ENCODE peak calls at places on chromosome 15, in four cellular contexts. R is HepG2, O is H1, W is GM12878. M is an unnamed sample.

GRCh38 chr15:38130739-38131498 is 121.7 kb upstream of the SPRED1 start:
- DNase-seq in O (no peak), W (peak), R (no peak), M (peak)

GRCh38 chr15:79918278-79918677 is 21.5 kb upstream of the MTHFS start:
- DNase-seq in O (no peak), W (no peak), R (no peak), M (no peak)

GRCh38 chr15:100078511-100079220 is 263.1 kb downstream of the ADAMTS17 start:
- DNase-seq in R (no peak), W (no peak), O (no peak), M (no peak)

GRCh38 chr15:85727068-85727467 is 67.7 kb downstream of the KLHL25 start:
- DNase-seq in O (no peak), W (no peak), R (no peak), M (no peak)

GRCh38 chr15:98952381-98952803 is 55.2 kb downstream of the PGPEP1L start:
- DNase-seq in W (peak), R (no peak), O (no peak), M (no peak)

GRCh38 chr15:89457086-89457485 is 39.3 kb downstream of the RHCG start:
- DNase-seq in O (no peak), R (peak), W (no peak), M (peak)

GRCh38 chr15:92733934-92734521 is 78.5 kb upstream of the FAM174B start:
- DNase-seq in R (no peak), O (no peak), W (no peak), M (peak)

GRCh38 chr15:86865920-86866319 is 786.2 kb downstream of the AGBL1 start:
- DNase-seq in O (no peak), W (no peak), R (no peak), M (no peak)

GRCh38 chr15:31344824-31345605 is 18.4 kb downstream of the KLF13 start:
- DNase-seq in O (no peak), R (no peak), W (no peak), M (peak)

GRCh38 chr15:78368671-78369070 is 28.5 kb downstream of the CRABP1 start:
- DNase-seq in W (no peak), R (no peak), O (no peak), M (no peak)

GRCh38 chr15:81887913-81888312 is 157.9 kb downstream of the MEX3B start:
- DNase-seq in O (no peak), W (no peak), R (no peak), M (no peak)

GRCh38 chr15:57395292-57395691 is 19.0 kb downstream of the CGNL1 start:
- DNase-seq in W (peak), O (no peak), R (no peak), M (no peak)

GRCh38 chr15:87032291-87032690 is 952.6 kb downstream of the AGBL1 start:
- DNase-seq in O (peak), R (no peak), W (no peak), M (no peak)

GRCh38 chr15:66472176-66472999 is 25.2 kb downstream of the SNAPC5 start:
- DNase-seq in R (peak), W (peak), O (no peak), M (no peak)

GRCh38 chr15:68301300-68301699 is 23.8 kb downstream of the FEM1B start:
- DNase-seq in O (no peak), W (no peak), R (no peak), M (no peak)

GRCh38 chr15:40859206-40859851 is 14.7 kb downstream of the RHOV start:
- DNase-seq in R (peak), O (peak), W (no peak), M (peak)

GRCh38 chr15:68447976-68448755 is 16.2 kb upstream of the ITGA11 start:
- DNase-seq in O (no peak), R (no peak), W (no peak), M (no peak)

GRCh38 chr15:92091155-92091734 is 237.7 kb downstream of the SLCO3A1 start:
- DNase-seq in R (peak), O (no peak), W (no peak), M (peak)

GRCh38 chr15:75682181-75683135 is 30.2 kb downstream of the CSPG4 start:
- DNase-seq in R (no peak), O (no peak), W (no peak), M (peak)

GRCh38 chr15:45454825-45455224 is 67.7 kb downstream of the SLC30A4 start:
- DNase-seq in R (no peak), O (no peak), W (peak), M (no peak)

GRCh38 chr15:65115086-65115485 is at the start of gene UBAP1L:
- DNase-seq in W (no peak), R (no peak), O (no peak), M (no peak)

GRCh38 chr15:99110581-99111320 is 5.9 kb downstream of the SYNM start:
- DNase-seq in O (no peak), R (no peak), W (no peak), M (no peak)

GRCh38 chr15:48395532-48396011 is 64.3 kb downstream of the DUT start:
- DNase-seq in R (no peak), W (no peak), O (no peak), M (no peak)

GRCh38 chr15:32730677-32731654 is 13.2 kb downstream of the GREM1 start:
- DNase-seq in W (no peak), R (peak), O (no peak), M (no peak)

GRCh38 chr15:33654859-33655258 is 313.4 kb upstream of the CHRM5 start:
- DNase-seq in O (no peak), W (no peak), R (no peak), M (no peak)

GRCh38 chr15:63466378-63467192 is 37.8 kb upstream of the USP3 start:
- DNase-seq in W (no peak), O (no peak), R (peak), M (peak)

GRCh38 chr15:84590406-84590805 is 10.4 kb upstream of the ZSCAN2 start:
- DNase-seq in O (no peak), W (no peak), R (no peak), M (no peak)

GRCh38 chr15:31308185-31308639 is 18.4 kb upstream of the KLF13 start:
- DNase-seq in O (no peak), W (no peak), R (no peak), M (no peak)

GRCh38 chr15:70328137-70329115 is 230.7 kb upstream of the TLE3 start:
- DNase-seq in W (no peak), O (no peak), R (no peak), M (no peak)

GRCh38 chr15:99931703-99932603 is 198.7 kb upstream of the LYSMD4 start:
- DNase-seq in W (no peak), O (no peak), R (no peak), M (no peak)

GRCh38 chr15:101532865-101533264 is 43.4 kb upstream of the PCSK6 start:
- DNase-seq in R (no peak), O (no peak), W (no peak), M (no peak)

GRCh38 chr15:99441871-99442267 is 123.9 kb upstream of the MEF2A start:
- DNase-seq in W (no peak), R (no peak), O (no peak), M (peak)

GRCh38 chr15:42053914-42054313 is 33.1 kb upstream of the PLA2G4E start:
- DNase-seq in O (no peak), R (no peak), W (no peak), M (no peak)

GRCh38 chr15:67196672-67197363 is 57.6 kb downstream of the AAGAB start:
- DNase-seq in R (no peak), O (no peak), W (no peak), M (no peak)

DNA sequence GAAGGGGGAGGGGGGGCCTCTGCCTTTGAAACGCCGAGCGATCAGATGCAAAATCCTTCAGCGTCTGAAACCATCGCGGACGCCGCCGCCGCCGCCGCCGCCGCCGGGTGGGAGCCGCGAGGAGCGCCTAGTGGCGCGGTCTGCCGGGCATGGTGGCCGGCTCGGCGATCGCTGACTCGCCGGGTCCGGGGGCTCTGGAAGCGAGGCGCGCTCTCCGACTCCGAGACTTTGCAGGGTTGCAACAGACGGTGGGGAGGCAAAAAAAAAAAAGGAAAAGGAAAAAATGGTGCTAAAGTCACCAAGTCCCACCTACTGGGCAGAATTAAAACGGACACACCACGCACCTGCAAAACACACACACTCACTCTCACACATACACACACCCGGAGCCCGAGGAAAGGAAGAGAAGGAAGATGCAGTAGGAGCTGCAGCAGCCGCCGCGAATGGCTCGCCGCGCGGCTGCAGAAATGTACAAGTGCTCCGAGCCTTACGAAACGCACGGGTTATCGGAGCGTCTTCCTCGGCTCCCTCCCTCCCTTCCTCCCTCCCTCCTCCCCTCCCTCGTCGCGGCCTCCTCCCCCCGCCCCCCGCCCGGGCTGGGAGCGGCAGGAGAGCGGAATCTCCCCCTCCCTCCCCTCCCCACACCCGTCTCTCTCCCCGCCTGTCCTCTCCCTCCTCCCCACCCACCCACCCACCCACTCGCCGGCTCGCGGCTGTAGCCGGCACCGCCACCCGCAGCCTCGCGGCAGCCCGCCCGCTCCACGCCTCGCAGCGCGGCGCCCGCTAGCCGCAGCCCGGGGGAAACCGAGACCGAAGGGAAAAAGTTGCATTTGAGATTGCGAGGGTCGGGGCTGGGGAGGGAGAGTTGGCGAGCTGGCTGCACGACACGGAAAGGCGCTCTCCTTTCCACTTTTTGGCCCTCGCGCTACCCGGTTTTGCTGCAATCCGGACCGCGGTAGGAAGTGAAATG is at the start of gene NTRK3:
- DNase-seq in W (no peak), R (no peak), O (no peak), M (peak)
- TF ChIP-seq TCF12 in W (no peak), R (no peak), O (no peak), M (no peak)

GRCh38 chr15:74398183-74398582 is 30.7 kb upstream of the CYP11A1 start:
- DNase-seq in W (no peak), O (no peak), R (no peak), M (no peak)

GRCh38 chr15:74395319-74396145 is 28.1 kb upstream of the CYP11A1 start:
- DNase-seq in R (no peak), W (no peak), O (no peak), M (no peak)

GRCh38 chr15:74397239-74398068 is 30.0 kb upstream of the CYP11A1 start:
- DNase-seq in R (no peak), O (no peak), W (peak), M (no peak)

GRCh38 chr15:74396146-74396438 is 28.6 kb upstream of the CYP11A1 start:
- DNase-seq in W (no peak), R (no peak), O (no peak), M (no peak)

GRCh38 chr15:74396445-74397238 is 29.2 kb upstream of the CYP11A1 start:
- DNase-seq in O (no peak), W (peak), R (peak), M (no peak)
- TF ChIP-seq TCF12 in O (no peak), W (peak), R (no peak), M (no peak)

GRCh38 chr15:73082719-73083275 is 30.5 kb downstream of the NEO1 start:
- DNase-seq in W (no peak), R (no peak), O (no peak), M (peak)
- TF ChIP-seq TCF12 in W (no peak), R (no peak), O (no peak), M (no peak)

DNA sequence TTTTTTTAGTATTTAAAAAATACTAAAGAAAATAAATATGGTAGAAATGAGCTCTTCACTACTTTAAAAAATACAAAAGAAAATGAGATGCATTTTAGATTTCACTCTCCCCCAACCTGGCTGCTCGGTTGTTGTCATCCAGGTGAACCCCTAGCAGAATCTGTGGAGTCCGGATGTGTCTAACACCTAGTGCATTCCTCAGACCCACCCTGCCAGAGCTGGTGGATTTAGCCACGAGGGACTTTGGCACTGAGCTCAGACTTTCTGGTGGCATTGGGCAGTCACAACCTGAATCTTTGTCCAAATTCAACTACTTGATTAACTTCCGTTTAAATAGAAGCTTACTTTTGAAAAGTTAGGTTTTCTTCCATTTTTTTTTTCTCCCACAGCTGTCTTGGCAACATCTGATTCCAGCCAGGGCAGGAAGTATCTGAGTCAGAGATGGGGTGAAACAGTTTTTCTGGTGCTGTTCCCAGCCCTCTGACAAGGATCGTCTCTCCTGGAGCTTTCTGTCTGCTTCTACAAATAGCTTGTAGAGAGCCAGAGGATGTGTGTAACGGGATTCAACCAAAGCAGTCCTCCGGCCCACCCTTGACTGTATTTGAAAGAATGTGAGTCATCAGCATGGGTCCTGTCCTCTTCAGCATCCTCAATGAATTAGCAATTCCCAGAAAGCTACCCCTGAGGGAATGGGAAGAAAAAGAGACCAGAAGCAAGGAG is 301.8 kb upstream of the MCTP2 start:
- DNase-seq in W (no peak), R (no peak), O (peak), M (no peak)
- TF ChIP-seq TCF12 in W (no peak), R (no peak), O (no peak), M (peak)